ENCODE peak calls at places on chromosomes 1 and 21, in nine cellular contexts. K is activated T-cell treated with anti-CD3 and anti-CD28 coated beads, Interleukin-2, amount 50 U/mL, for 4 hours; P is GM04503; E is right cardiac atrium; C is kidney tubule cell; G is CD8-positive, alpha-beta T cell; J is progenitor cell of endocrine pancreas; B is T follicular helper cell; W is cerebellum. A is an unnamed sample.

GRCh38 chr1:39183503-39184353 is 20.8 kb upstream of the MACF1 start:
- DNase-seq in K (peak), P (no peak), E (peak), C (peak), G (peak), J (no peak), B (peak), W (no peak), A (peak)

GRCh38 chr1:201791775-201792166 is 37.2 kb upstream of the IPO9 start:
- DNase-seq in K (no peak), P (peak), E (peak), C (peak), G (no peak), J (no peak), B (no peak), W (no peak), A (peak)

GRCh38 chr1:246566808-246567154 is 525 bp downstream of the CNST start:
- DNase-seq in K (peak), P (no peak), E (peak), C (no peak), G (no peak), J (no peak), B (no peak), W (no peak), A (no peak)

GRCh38 chr1:91311672-91312071 is 93.0 kb downstream of the HFM1 start:
- DNase-seq in K (no peak), P (no peak), E (no peak), C (no peak), G (no peak), J (no peak), B (no peak), W (no peak), A (no peak)

GRCh38 chr1:167467126-167467725 is 51.1 kb downstream of the CD247 start:
- DNase-seq in K (no peak), P (no peak), E (no peak), C (peak), G (no peak), J (no peak), B (no peak), W (no peak), A (no peak)

GRCh38 chr1:1197551-1198422 is 8.6 kb downstream of the TNFRSF18 start:
- DNase-seq in K (no peak), P (no peak), E (no peak), C (no peak), G (no peak), J (no peak), B (no peak), W (no peak), A (no peak)

GRCh38 chr1:29478046-29478791 is 241.9 kb downstream of the PTPRU start:
- DNase-seq in K (no peak), P (no peak), E (no peak), C (no peak), G (no peak), J (peak), B (no peak), W (no peak), A (no peak)

GRCh38 chr1:2825487-2826189 is 24.1 kb upstream of the TTC34 start:
- DNase-seq in K (no peak), P (no peak), E (peak), C (no peak), G (no peak), J (no peak), B (no peak), W (no peak), A (no peak)

GRCh38 chr1:26234644-26235384 is 814 bp downstream of the CEP85 start:
- DNase-seq in K (no peak), P (no peak), E (no peak), C (peak), G (no peak), J (peak), B (no peak), W (peak), A (peak)

GRCh38 chr1:25676488-25676887 is 59.9 kb downstream of the MAN1C1 start:
- DNase-seq in K (no peak), P (no peak), E (no peak), C (peak), G (no peak), J (no peak), B (no peak), W (peak), A (no peak)

GRCh38 chr21:39087238-39087975 is 95.8 kb downstream of the PSMG1 start:
- DNase-seq in K (no peak), P (no peak), E (peak), C (no peak), G (no peak), J (no peak), B (no peak), W (no peak), A (no peak)

A was measured in HS-27A.